ENCODE peak calls at places on chromosomes 1 and 21, in five cellular contexts. One of them, this sample, is unnamed.

GRCh38 chr1:119742193-119742592 is 26.5 kb downstream of the HMGCS2 start:
- DNase-seq in HepG2: no peak
- DNase-seq in endothelial cell of umbilical vein: no peak
- DNase-seq in K562: no peak
- DNase-seq in H1: no peak
- DNase-seq in this sample: no peak

GRCh38 chr1:39110325-39110851 is 84.2 kb downstream of the NDUFS5 start:
- DNase-seq in K562: no peak
- DNase-seq in H1: no peak
- DNase-seq in endothelial cell of umbilical vein: peak
- DNase-seq in HepG2: no peak
- DNase-seq in this sample: no peak

GRCh38 chr1:93692983-93693591 is 11.4 kb upstream of the BCAR3 start:
- DNase-seq in endothelial cell of umbilical vein: peak
- DNase-seq in K562: no peak
- DNase-seq in H1: no peak
- DNase-seq in HepG2: peak
- DNase-seq in this sample: no peak

GRCh38 chr1:175742790-175743459 is 470 bp downstream of the TNR start:
- DNase-seq in K562: no peak
- DNase-seq in HepG2: peak
- DNase-seq in endothelial cell of umbilical vein: peak
- DNase-seq in H1: no peak
- DNase-seq in this sample: peak

GRCh38 chr21:26124421-26124833 is 46.1 kb downstream of the APP start:
- DNase-seq in endothelial cell of umbilical vein: peak
- DNase-seq in HepG2: no peak
- DNase-seq in H1: no peak
- DNase-seq in K562: no peak
- DNase-seq in this sample: no peak

GRCh38 chr1:156629825-156630449 is 10.7 kb downstream of the HAPLN2 start:
- DNase-seq in K562: no peak
- DNase-seq in endothelial cell of umbilical vein: no peak
- DNase-seq in H1: no peak
- DNase-seq in HepG2: no peak
- DNase-seq in this sample: no peak

GRCh38 chr1:237525102-237525501 is 365.6 kb downstream of the ZP4 start:
- DNase-seq in endothelial cell of umbilical vein: no peak
- DNase-seq in HepG2: no peak
- DNase-seq in H1: no peak
- DNase-seq in K562: no peak
- DNase-seq in this sample: no peak

GRCh38 chr1:89931950-89932349 is 63.0 kb upstream of the ZNF326 start:
- DNase-seq in H1: no peak
- DNase-seq in endothelial cell of umbilical vein: no peak
- DNase-seq in K562: no peak
- DNase-seq in HepG2: no peak
- DNase-seq in this sample: no peak

GRCh38 chr1:109892476-109893368 is 17.9 kb upstream of the CSF1 start:
- DNase-seq in H1: no peak
- DNase-seq in endothelial cell of umbilical vein: peak
- DNase-seq in HepG2: no peak
- DNase-seq in K562: no peak
- DNase-seq in this sample: peak

GRCh38 chr1:107132195-107132594 is 8.6 kb upstream of the NTNG1 start:
- DNase-seq in endothelial cell of umbilical vein: no peak
- DNase-seq in HepG2: no peak
- DNase-seq in H1: no peak
- DNase-seq in K562: no peak
- DNase-seq in this sample: no peak

GRCh38 chr1:111285879-111286278 is 4.8 kb upstream of the CHIA start:
- DNase-seq in endothelial cell of umbilical vein: no peak
- DNase-seq in HepG2: no peak
- DNase-seq in K562: no peak
- DNase-seq in H1: no peak
- DNase-seq in this sample: peak

GRCh38 chr1:177627148-177627910 is 342.5 kb downstream of the SEC16B start:
- DNase-seq in endothelial cell of umbilical vein: no peak
- DNase-seq in HepG2: no peak
- DNase-seq in H1: no peak
- DNase-seq in K562: no peak
- DNase-seq in this sample: no peak

GRCh38 chr21:45016031-45016430 is 58.3 kb upstream of the ADARB1 start:
- DNase-seq in HepG2: no peak
- DNase-seq in H1: no peak
- DNase-seq in endothelial cell of umbilical vein: no peak
- DNase-seq in K562: no peak
- DNase-seq in this sample: no peak

GRCh38 chr21:44780140-44780508 is 21.5 kb downstream of the UBE2G2 start:
- DNase-seq in HepG2: no peak
- DNase-seq in H1: no peak
- DNase-seq in endothelial cell of umbilical vein: no peak
- DNase-seq in K562: no peak
- DNase-seq in this sample: no peak

GRCh38 chr1:54493608-54494007 is 54.4 kb upstream of the ACOT11 start:
- DNase-seq in K562: no peak
- DNase-seq in H1: no peak
- DNase-seq in HepG2: no peak
- DNase-seq in endothelial cell of umbilical vein: no peak
- DNase-seq in this sample: no peak

GRCh38 chr1:80624682-80625081 is 1176.1 kb upstream of the ADGRL2 start:
- DNase-seq in K562: no peak
- DNase-seq in H1: no peak
- DNase-seq in HepG2: no peak
- DNase-seq in endothelial cell of umbilical vein: no peak
- DNase-seq in this sample: no peak

GRCh38 chr1:89918794-89919155 is 76.1 kb upstream of the ZNF326 start:
- DNase-seq in H1: no peak
- DNase-seq in HepG2: no peak
- DNase-seq in K562: no peak
- DNase-seq in endothelial cell of umbilical vein: no peak
- DNase-seq in this sample: no peak

GRCh38 chr21:29943885-29944284 is 4.1 kb upstream of the GRIK1 start:
- DNase-seq in HepG2: no peak
- DNase-seq in K562: no peak
- DNase-seq in H1: no peak
- DNase-seq in endothelial cell of umbilical vein: no peak
- DNase-seq in this sample: no peak

GRCh38 chr1:15489052-15489736 is 13.3 kb downstream of the CELA2B start:
- DNase-seq in endothelial cell of umbilical vein: no peak
- DNase-seq in K562: no peak
- DNase-seq in H1: no peak
- DNase-seq in HepG2: no peak
- DNase-seq in this sample: no peak

GRCh38 chr1:21022279-21023040 is 154.2 kb downstream of the EIF4G3 start:
- DNase-seq in endothelial cell of umbilical vein: peak
- DNase-seq in K562: peak
- DNase-seq in HepG2: peak
- DNase-seq in H1: no peak
- DNase-seq in this sample: peak

GRCh38 chr1:39500862-39501389 is 9.5 kb downstream of the BMP8A start:
- DNase-seq in endothelial cell of umbilical vein: no peak
- DNase-seq in HepG2: no peak
- DNase-seq in K562: no peak
- DNase-seq in H1: no peak
- DNase-seq in this sample: no peak

GRCh38 chr1:94022471-94023189 is 98.3 kb downstream of the ABCA4 start:
- DNase-seq in K562: no peak
- DNase-seq in endothelial cell of umbilical vein: peak
- DNase-seq in HepG2: peak
- DNase-seq in H1: no peak
- DNase-seq in this sample: no peak

GRCh38 chr1:23529146-23530088 is 1.6 kb downstream of the E2F2 start:
- DNase-seq in HepG2: no peak
- DNase-seq in H1: no peak
- DNase-seq in endothelial cell of umbilical vein: no peak
- DNase-seq in K562: peak
- DNase-seq in this sample: no peak

GRCh38 chr1:77762072-77762476 is 2.4 kb upstream of the USP33 start:
- DNase-seq in K562: peak
- DNase-seq in endothelial cell of umbilical vein: peak
- DNase-seq in HepG2: peak
- DNase-seq in H1: no peak
- DNase-seq in this sample: peak

GRCh38 chr1:191888996-191889622 is 269.2 kb upstream of the RGS18 start:
- DNase-seq in HepG2: no peak
- DNase-seq in K562: peak
- DNase-seq in endothelial cell of umbilical vein: no peak
- DNase-seq in H1: no peak
- DNase-seq in this sample: peak

GRCh38 chr1:34864759-34865158 is 5.2 kb upstream of the SMIM12 start:
- DNase-seq in K562: peak
- DNase-seq in H1: no peak
- DNase-seq in HepG2: no peak
- DNase-seq in endothelial cell of umbilical vein: no peak
- DNase-seq in this sample: peak

GRCh38 chr21:26445440-26445839 is 127.6 kb downstream of the CYYR1 start:
- DNase-seq in H1: no peak
- DNase-seq in K562: no peak
- DNase-seq in endothelial cell of umbilical vein: no peak
- DNase-seq in HepG2: no peak
- DNase-seq in this sample: no peak

GRCh38 chr1:224510880-224511645 is 76.5 kb upstream of the WDR26 start:
- DNase-seq in endothelial cell of umbilical vein: no peak
- DNase-seq in HepG2: no peak
- DNase-seq in K562: peak
- DNase-seq in H1: no peak
- DNase-seq in this sample: peak

GRCh38 chr21:45525153-45525909 is 16.9 kb downstream of the SLC19A1 start:
- DNase-seq in endothelial cell of umbilical vein: no peak
- DNase-seq in HepG2: peak
- DNase-seq in H1: no peak
- DNase-seq in K562: no peak
- DNase-seq in this sample: no peak

GRCh38 chr1:224616761-224617409 is 768 bp downstream of the CNIH3 start:
- DNase-seq in HepG2: no peak
- DNase-seq in K562: no peak
- DNase-seq in H1: no peak
- DNase-seq in endothelial cell of umbilical vein: no peak
- DNase-seq in this sample: peak

GRCh38 chr21:42398414-42399030 is 2.7 kb upstream of the TMPRSS3 start:
- DNase-seq in endothelial cell of umbilical vein: no peak
- DNase-seq in H1: no peak
- DNase-seq in K562: no peak
- DNase-seq in HepG2: no peak
- DNase-seq in this sample: peak

DNA sequence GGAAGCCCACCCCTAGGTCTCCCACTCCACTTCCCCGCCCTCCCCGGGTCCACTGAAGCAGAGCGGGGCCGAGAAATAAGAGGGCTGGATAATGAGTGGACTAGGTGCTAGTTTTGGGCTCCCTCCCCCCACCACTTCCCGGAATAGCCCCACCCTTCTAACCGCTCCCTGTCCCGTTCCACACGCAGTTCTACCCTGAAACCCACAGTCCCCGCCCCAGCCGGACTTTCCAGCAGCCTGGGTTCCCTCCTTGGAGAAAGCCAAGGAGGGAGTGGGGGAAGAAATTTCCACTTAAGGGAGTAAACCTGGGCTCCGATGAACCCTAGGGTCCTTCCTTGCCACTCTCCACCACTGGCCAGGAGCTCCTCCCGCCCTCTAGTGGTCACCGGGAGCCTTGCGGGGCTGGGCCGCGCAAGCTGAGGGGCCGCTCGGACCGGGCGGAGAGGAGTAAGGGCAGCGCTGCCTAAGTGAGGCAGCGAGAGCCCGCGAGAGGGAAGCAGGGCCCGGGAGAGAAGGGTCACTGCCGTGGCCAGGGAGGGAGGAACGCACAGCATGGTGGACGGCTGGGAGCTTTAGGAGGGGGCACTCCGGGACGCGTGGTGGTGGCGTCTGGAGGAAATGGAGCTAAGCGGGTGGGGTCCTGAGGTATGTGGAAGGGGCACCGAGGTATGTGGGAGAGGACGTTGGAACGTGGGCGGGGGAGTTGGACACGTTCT is 14.3 kb downstream of the THBS3 start:
- DNase-seq in H1: no peak
- DNase-seq in K562: peak
- DNase-seq in endothelial cell of umbilical vein: peak
- DNase-seq in HepG2: peak
- DNase-seq in this sample: peak
- TF ChIP-seq POLR2A in H1: no peak
- TF ChIP-seq POLR2A in K562: peak
- TF ChIP-seq POLR2A in endothelial cell of umbilical vein: peak
- TF ChIP-seq POLR2A in HepG2: no peak
- TF ChIP-seq POLR2A in this sample: peak

DNA sequence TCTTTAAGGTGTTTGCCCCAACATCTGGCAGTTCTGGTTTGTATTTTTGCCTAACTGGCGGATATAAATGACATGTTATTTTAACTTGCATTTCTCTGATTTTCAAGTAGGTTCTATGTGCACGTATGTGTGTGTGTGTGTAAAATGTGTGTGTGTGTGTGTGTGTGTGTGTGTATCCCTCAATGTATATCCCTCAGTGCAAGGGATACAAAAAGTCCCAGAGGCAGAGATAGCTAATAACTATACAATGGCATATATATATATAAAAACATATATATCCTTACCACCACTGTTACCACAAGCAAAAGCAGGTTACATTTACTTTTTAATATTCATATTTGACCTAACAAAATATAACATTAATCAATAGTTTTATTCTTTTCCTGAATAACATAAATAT is 95.0 kb upstream of the NR5A2 start:
- DNase-seq in H1: no peak
- DNase-seq in K562: no peak
- DNase-seq in endothelial cell of umbilical vein: no peak
- DNase-seq in HepG2: no peak
- DNase-seq in this sample: no peak
- H3K4me3 ChIP-seq in H1: no peak
- H3K4me3 ChIP-seq in K562: peak
- H3K4me3 ChIP-seq in endothelial cell of umbilical vein: no peak
- H3K4me3 ChIP-seq in HepG2: peak
- H3K4me3 ChIP-seq in this sample: peak

DNA sequence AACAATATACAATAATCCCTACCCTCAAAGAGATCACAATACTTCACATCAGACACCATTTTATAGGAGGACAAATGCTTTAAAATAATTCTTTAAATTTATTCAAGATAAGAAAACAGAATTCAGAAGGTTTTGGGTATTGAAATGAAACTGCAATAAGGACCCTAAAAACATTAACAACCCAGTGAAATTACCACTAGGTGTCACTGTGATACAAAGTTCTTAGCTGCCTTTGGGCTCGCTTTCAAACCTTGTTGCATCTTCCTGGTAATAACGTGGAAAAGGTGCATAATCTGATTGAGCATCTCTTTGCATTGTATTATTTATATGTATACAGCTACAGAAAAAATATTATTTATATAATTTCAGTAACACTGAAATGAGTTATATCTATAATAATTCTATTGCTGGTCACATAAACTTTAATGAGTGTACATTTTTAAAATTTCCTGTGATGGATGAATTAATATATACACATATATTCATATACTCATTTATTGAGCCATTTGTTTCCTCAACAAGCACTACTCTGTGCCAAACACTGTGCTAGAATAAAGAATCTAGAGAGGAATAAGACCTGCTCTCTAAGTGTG is 185.2 kb downstream of the FAF1 start:
- DNase-seq in endothelial cell of umbilical vein: peak
- DNase-seq in H1: no peak
- DNase-seq in K562: peak
- DNase-seq in HepG2: peak
- DNase-seq in this sample: peak
- TF ChIP-seq MAX in endothelial cell of umbilical vein: no peak
- TF ChIP-seq MAX in H1: no peak
- TF ChIP-seq MAX in K562: no peak
- TF ChIP-seq MAX in HepG2: no peak
- TF ChIP-seq MAX in this sample: no peak

GRCh38 chr1:217482356-217483102 is 148.4 kb downstream of the GPATCH2 start:
- DNase-seq in endothelial cell of umbilical vein: peak
- DNase-seq in H1: no peak
- DNase-seq in HepG2: no peak
- DNase-seq in K562: no peak
- DNase-seq in this sample: peak
- TF ChIP-seq POLR2A in endothelial cell of umbilical vein: no peak
- TF ChIP-seq POLR2A in H1: no peak
- TF ChIP-seq POLR2A in HepG2: no peak
- TF ChIP-seq POLR2A in K562: no peak
- TF ChIP-seq POLR2A in this sample: no peak

This sample was measured in NB4.